ENCODE peak calls at places on chromosomes 5 and 9, in nine cellular contexts. T is aorta; X is activated CD4-positive, CD25-positive, alpha-beta regulatory T cell; W is M059J; L is dorsolateral prefrontal cortex; B is activated naive CD8-positive, alpha-beta T cell treated with anti-CD3 and anti-CD28 coated beads, Interleukin-2, amount 50 U/mL, for 24 hours; G is epithelial cell of esophagus; F is activated CD4-positive, alpha-beta T cell treated with anti-CD3 and anti-CD28 coated beads, Interleukin-2, amount 50 U/mL, for 1 hour; J is naive thymus-derived CD8-positive, alpha-beta T cell. O is an unnamed sample.

GRCh38 chr9:83538172-83538889 is at the start of gene FRMD3:
- DNase-seq in T (peak), X (no peak), W (peak), L (peak), B (peak), G (peak), F (peak), J (no peak), O (peak)

GRCh38 chr5:169216864-169217263 is 84.1 kb downstream of the SLIT3 start:
- DNase-seq in T (no peak), X (no peak), W (no peak), L (no peak), B (no peak), G (no peak), F (no peak), J (no peak), O (no peak)

GRCh38 chr5:140282266-140282665 is 20.6 kb downstream of the PFDN1 start:
- DNase-seq in T (no peak), X (no peak), W (no peak), L (no peak), B (no peak), G (no peak), F (no peak), J (no peak), O (no peak)

GRCh38 chr9:96612105-96612965 is 7.3 kb downstream of the CDC14B start:
- DNase-seq in T (peak), X (no peak), W (peak), L (peak), B (no peak), G (peak), F (no peak), J (no peak), O (no peak)

GRCh38 chr9:95821999-95822398 is 53.5 kb upstream of the ERCC6L2 start:
- DNase-seq in T (no peak), X (no peak), W (no peak), L (no peak), B (no peak), G (no peak), F (no peak), J (no peak), O (no peak)

GRCh38 chr5:148897842-148898241 is 71.4 kb downstream of the ADRB2 start:
- DNase-seq in T (no peak), X (no peak), W (no peak), L (no peak), B (no peak), G (no peak), F (no peak), J (no peak), O (no peak)

GRCh38 chr9:107484117-107484723 is 5.3 kb downstream of the KLF4 start:
- DNase-seq in T (no peak), X (no peak), W (peak), L (no peak), B (no peak), G (peak), F (no peak), J (no peak), O (peak)

GRCh38 chr5:52787600-52788504 is at the start of the genes ITGA1 and PELO:
- DNase-seq in T (peak), X (no peak), W (peak), L (no peak), B (peak), G (peak), F (peak), J (peak), O (peak)

GRCh38 chr5:150410524-150411244 is 2.0 kb downstream of the CD74 start:
- DNase-seq in T (peak), X (no peak), W (peak), L (peak), B (peak), G (peak), F (peak), J (peak), O (peak)

GRCh38 chr5:132410451-132411381 is 41.2 kb downstream of the SLC22A5 start:
- DNase-seq in T (peak), X (peak), W (peak), L (no peak), B (peak), G (peak), F (peak), J (peak), O (peak)

GRCh38 chr9:88742483-88742882 is 207.5 kb downstream of the NXNL2 start:
- DNase-seq in T (peak), X (no peak), W (peak), L (no peak), B (no peak), G (no peak), F (no peak), J (no peak), O (no peak)

GRCh38 chr5:5372511-5372910 is 50.0 kb upstream of the ICE1 start:
- DNase-seq in T (no peak), X (no peak), W (no peak), L (no peak), B (no peak), G (no peak), F (no peak), J (no peak), O (no peak)

GRCh38 chr5:179623906-179624741 is 653 bp upstream of the HNRNPH1 start:
- DNase-seq in T (peak), X (peak), W (peak), L (no peak), B (peak), G (peak), F (peak), J (no peak), O (no peak)

GRCh38 chr5:7078090-7078489 is 317.8 kb upstream of the ADCY2 start:
- DNase-seq in T (no peak), X (no peak), W (no peak), L (no peak), B (no peak), G (no peak), F (no peak), J (no peak), O (no peak)

GRCh38 chr5:61964199-61964598 is 341.8 kb upstream of the KIF2A start:
- DNase-seq in T (no peak), X (no peak), W (peak), L (no peak), B (no peak), G (peak), F (no peak), J (no peak), O (no peak)

GRCh38 chr5:58674711-58675110 is 91.8 kb downstream of the RAB3C start:
- DNase-seq in T (no peak), X (no peak), W (no peak), L (no peak), B (no peak), G (peak), F (no peak), J (no peak), O (no peak)

GRCh38 chr5:87944553-87945320 is 323.9 kb downstream of the TMEM161B start:
- DNase-seq in T (no peak), X (no peak), W (peak), L (peak), B (no peak), G (no peak), F (no peak), J (no peak), O (no peak)

GRCh38 chr9:91161465-91162275 is 200.0 kb downstream of the AUH start:
- DNase-seq in T (no peak), X (no peak), W (no peak), L (no peak), B (peak), G (no peak), F (no peak), J (no peak), O (no peak)

GRCh38 chr5:112636751-112637150 is 100.9 kb upstream of the APC start:
- DNase-seq in T (no peak), X (no peak), W (no peak), L (no peak), B (no peak), G (no peak), F (no peak), J (no peak), O (no peak)

GRCh38 chr5:111795142-111795541 is 38.1 kb upstream of the NREP start:
- DNase-seq in T (no peak), X (no peak), W (no peak), L (no peak), B (no peak), G (no peak), F (no peak), J (no peak), O (no peak)

GRCh38 chr9:137275937-137276756 is 1.4 kb upstream of the TOR4A start:
- DNase-seq in T (peak), X (no peak), W (no peak), L (no peak), B (no peak), G (no peak), F (no peak), J (no peak), O (no peak)

GRCh38 chr5:55187370-55187769 is 14.4 kb upstream of the CDC20B start:
- DNase-seq in T (no peak), X (no peak), W (peak), L (no peak), B (no peak), G (peak), F (no peak), J (no peak), O (peak)

GRCh38 chr9:135000647-135001245 is 83.0 kb upstream of the FCN1 start:
- DNase-seq in T (no peak), X (no peak), W (no peak), L (no peak), B (no peak), G (no peak), F (no peak), J (no peak), O (no peak)

GRCh38 chr9:81685763-81686613 is 3.4 kb downstream of the TLE1 start:
- DNase-seq in T (no peak), X (no peak), W (peak), L (no peak), B (no peak), G (peak), F (no peak), J (no peak), O (no peak)

GRCh38 chr5:111626473-111627166 is 114.3 kb upstream of the STARD4 start:
- DNase-seq in T (no peak), X (no peak), W (peak), L (no peak), B (no peak), G (no peak), F (no peak), J (no peak), O (no peak)

GRCh38 chr5:123215929-123216702 is 127.1 kb downstream of the PRDM6 start:
- DNase-seq in T (no peak), X (no peak), W (peak), L (no peak), B (no peak), G (peak), F (no peak), J (no peak), O (no peak)

GRCh38 chr9:6552033-6552737 is 93.3 kb downstream of the GLDC start:
- DNase-seq in T (no peak), X (no peak), W (peak), L (no peak), B (no peak), G (peak), F (no peak), J (no peak), O (no peak)

GRCh38 chr9:132094314-132094791 is 14.7 kb upstream of the MED27 start:
- DNase-seq in T (no peak), X (no peak), W (peak), L (no peak), B (no peak), G (peak), F (no peak), J (no peak), O (no peak)

GRCh38 chr9:16335788-16336580 is 534.5 kb downstream of the BNC2 start:
- DNase-seq in T (peak), X (no peak), W (peak), L (no peak), B (no peak), G (peak), F (no peak), J (no peak), O (no peak)

GRCh38 chr5:37979559-37979958 is 139.7 kb upstream of the GDNF start:
- DNase-seq in T (no peak), X (no peak), W (no peak), L (no peak), B (no peak), G (no peak), F (no peak), J (no peak), O (no peak)

GRCh38 chr9:86983260-86984255 is 36.3 kb upstream of the GAS1 start:
- DNase-seq in T (no peak), X (no peak), W (peak), L (no peak), B (no peak), G (peak), F (no peak), J (no peak), O (no peak)

GRCh38 chr5:639584-640213 is 27.6 kb downstream of the CEP72 start:
- DNase-seq in T (no peak), X (no peak), W (no peak), L (no peak), B (no peak), G (no peak), F (no peak), J (no peak), O (no peak)

GRCh38 chr5:140075371-140075770 is 32.3 kb upstream of the NRG2 start:
- DNase-seq in T (no peak), X (no peak), W (peak), L (no peak), B (no peak), G (peak), F (no peak), J (no peak), O (peak)

GRCh38 chr9:73270967-73271722 is 119.5 kb downstream of the ANXA1 start:
- DNase-seq in T (no peak), X (no peak), W (peak), L (no peak), B (no peak), G (peak), F (no peak), J (no peak), O (no peak)

GRCh38 chr9:121285835-121286687 is 18.1 kb downstream of the GSN start:
- DNase-seq in T (peak), X (no peak), W (peak), L (no peak), B (no peak), G (peak), F (no peak), J (no peak), O (no peak)

GRCh38 chr5:108974594-108974993 is 226.9 kb downstream of the FER start:
- DNase-seq in T (no peak), X (no peak), W (no peak), L (no peak), B (no peak), G (no peak), F (no peak), J (no peak), O (no peak)

GRCh38 chr5:14090290-14090689 is 52.9 kb upstream of the TRIO start:
- DNase-seq in T (no peak), X (no peak), W (peak), L (no peak), B (no peak), G (no peak), F (no peak), J (no peak), O (no peak)

GRCh38 chr9:132185164-132186009 is 23.5 kb downstream of the NTNG2 start:
- DNase-seq in T (no peak), X (no peak), W (no peak), L (no peak), B (no peak), G (no peak), F (no peak), J (no peak), O (no peak)

GRCh38 chr5:158600679-158601078 is 499.0 kb downstream of the EBF1 start:
- DNase-seq in T (no peak), X (no peak), W (no peak), L (no peak), B (no peak), G (no peak), F (no peak), J (no peak), O (no peak)

GRCh38 chr5:144265643-144266042 is 95.0 kb downstream of the KCTD16 start:
- DNase-seq in T (no peak), X (no peak), W (no peak), L (no peak), B (no peak), G (no peak), F (no peak), J (no peak), O (no peak)

O was measured in NCI-H526 treated with DMSO at 0.1 percent for 48 hours.